ENCODE peak calls at places on chromosomes 16 and 17, in four cellular contexts. One of them, this sample, is unnamed. For H3K36me3, the result is how much of the 10 kb centered on the place peaks cover.

GRCh38 chr16:85055503-85056210 is 28.1 kb downstream of the KIAA0513 start:
- DNase-seq in BJ: no peak
- DNase-seq in left lung: peak
- DNase-seq in PC-3: peak
- DNase-seq in this sample: no peak

GRCh38 chr16:12625068-12625467 is 178.6 kb downstream of the CPPED1 start:
- DNase-seq in PC-3: no peak
- DNase-seq in BJ: no peak
- DNase-seq in left lung: no peak
- DNase-seq in this sample: no peak

GRCh38 chr17:66460558-66460957 is 158.1 kb downstream of the PRKCA start:
- DNase-seq in left lung: no peak
- DNase-seq in PC-3: no peak
- DNase-seq in BJ: no peak
- DNase-seq in this sample: no peak

GRCh38 chr17:45575126-45575885 is 84.8 kb upstream of the PLEKHM1 start:
- DNase-seq in PC-3: no peak
- DNase-seq in left lung: no peak
- DNase-seq in BJ: no peak
- DNase-seq in this sample: no peak

GRCh38 chr16:69187891-69188451 is 1.0 kb downstream of the SNTB2 start:
- DNase-seq in PC-3: peak
- DNase-seq in left lung: no peak
- DNase-seq in BJ: no peak
- DNase-seq in this sample: no peak

GRCh38 chr16:769934-770333 is 9.4 kb downstream of the MSLN start:
- DNase-seq in PC-3: no peak
- DNase-seq in left lung: no peak
- DNase-seq in BJ: no peak
- DNase-seq in this sample: no peak

GRCh38 chr17:27977751-27978688 is 64.5 kb upstream of the NLK start:
- DNase-seq in BJ: no peak
- DNase-seq in PC-3: no peak
- DNase-seq in left lung: no peak
- DNase-seq in this sample: no peak

GRCh38 chr16:30923554-30924085 is at the start of gene FBXL19:
- DNase-seq in BJ: no peak
- DNase-seq in left lung: peak
- DNase-seq in PC-3: no peak
- DNase-seq in this sample: no peak

GRCh38 chr16:47528431-47528830 is 67.3 kb downstream of the PHKB start:
- DNase-seq in left lung: no peak
- DNase-seq in BJ: no peak
- DNase-seq in PC-3: no peak
- DNase-seq in this sample: no peak

GRCh38 chr17:32769846-32770245 is 107.1 kb downstream of the MYO1D start:
- DNase-seq in PC-3: peak
- DNase-seq in BJ: no peak
- DNase-seq in left lung: no peak
- DNase-seq in this sample: no peak

GRCh38 chr17:32777436-32777835 is 99.5 kb downstream of the MYO1D start:
- DNase-seq in BJ: no peak
- DNase-seq in PC-3: peak
- DNase-seq in left lung: peak
- DNase-seq in this sample: no peak

GRCh38 chr17:32774286-32775084 is 102.4 kb downstream of the MYO1D start:
- DNase-seq in BJ: no peak
- DNase-seq in left lung: no peak
- DNase-seq in PC-3: no peak
- DNase-seq in this sample: no peak

GRCh38 chr17:32771396-32771795 is 105.5 kb downstream of the MYO1D start:
- DNase-seq in left lung: no peak
- DNase-seq in PC-3: peak
- DNase-seq in BJ: no peak
- DNase-seq in this sample: no peak

DNA sequence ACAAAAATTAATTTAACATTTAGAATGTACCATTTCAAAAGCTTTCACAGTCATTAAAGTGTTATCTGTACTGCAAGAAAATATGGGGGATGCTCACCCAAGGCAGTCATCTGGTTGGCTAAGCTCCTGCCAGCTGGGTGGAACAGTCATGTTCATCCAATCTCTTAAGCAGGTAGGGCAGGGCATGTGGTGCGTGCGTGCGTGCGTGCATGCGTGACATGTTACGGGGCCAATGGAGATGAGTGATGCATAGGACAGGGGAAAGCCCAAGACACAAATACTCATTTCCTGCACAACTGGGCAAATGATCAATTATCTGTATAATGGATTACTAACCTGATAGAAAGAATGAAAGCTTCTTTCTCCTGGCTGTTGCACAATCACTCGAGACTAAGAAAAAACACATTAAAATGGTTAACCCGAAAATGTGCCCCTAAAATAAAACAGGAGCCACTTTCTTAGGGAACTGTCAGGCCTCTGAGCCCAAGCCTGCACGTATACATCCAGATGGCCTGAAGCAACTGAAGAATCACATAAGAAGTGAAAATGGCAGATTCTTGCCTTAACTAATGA is 104.4 kb downstream of the MYO1D start:
- DNase-seq in BJ: no peak
- DNase-seq in PC-3: no peak
- DNase-seq in left lung: no peak
- DNase-seq in this sample: peak
- H3K4me3 ChIP-seq in BJ: no peak
- H3K4me3 ChIP-seq in PC-3: no peak
- H3K4me3 ChIP-seq in left lung: no peak
- H3K4me3 ChIP-seq in this sample: no peak

DNA sequence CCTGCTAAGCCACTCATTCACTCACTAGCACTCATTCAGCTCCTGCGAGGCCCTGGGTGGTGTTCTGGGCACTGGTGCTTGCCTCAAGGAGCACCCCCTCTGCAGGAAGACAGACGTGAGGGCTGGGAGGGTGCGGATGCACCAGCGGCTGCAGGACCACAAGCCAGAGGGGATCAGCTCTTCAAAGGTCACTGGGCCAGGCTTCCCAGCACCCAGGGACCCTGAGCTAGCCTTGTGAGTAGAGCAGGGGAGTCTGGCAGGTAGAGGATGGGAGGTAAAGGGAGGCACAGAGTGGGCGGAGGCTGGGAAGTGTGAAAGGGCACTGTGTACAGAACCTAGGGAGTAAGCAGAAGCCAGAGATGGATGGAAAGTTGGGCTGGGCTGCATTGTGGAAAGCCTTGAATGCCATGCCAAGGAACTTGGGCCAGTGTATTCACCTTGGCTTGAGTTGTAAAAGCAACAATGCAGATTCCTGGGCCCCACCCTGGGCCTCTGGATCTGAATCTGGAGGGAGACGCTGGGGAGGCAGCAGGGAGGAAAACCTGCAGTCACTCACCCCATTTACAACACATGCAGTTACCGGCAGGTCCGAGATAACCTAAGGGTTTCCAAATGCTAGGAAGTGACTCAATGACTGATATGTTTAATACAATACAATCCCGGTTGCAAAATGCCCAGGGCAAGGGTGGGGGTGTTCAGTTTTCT is 1.7 kb downstream of the IL4R start:
- DNase-seq in left lung: peak
- DNase-seq in PC-3: peak
- DNase-seq in BJ: no peak
- DNase-seq in this sample: no peak
- TF ChIP-seq CTCF in left lung: no peak
- TF ChIP-seq CTCF in PC-3: no peak
- TF ChIP-seq CTCF in BJ: no peak
- TF ChIP-seq CTCF in this sample: peak

GRCh38 chr17:58002558-58002957 is 4.5 kb downstream of the SRSF1 start:
- DNase-seq in BJ: no peak
- DNase-seq in PC-3: no peak
- DNase-seq in left lung: no peak
- DNase-seq in this sample: no peak
- H3K36me3 ChIP-seq in BJ: under half
- H3K36me3 ChIP-seq in PC-3: half or more
- H3K36me3 ChIP-seq in left lung: half or more
- H3K36me3 ChIP-seq in this sample: under half

GRCh38 chr17:9003355-9004131 is 17.8 kb upstream of the NTN1 start:
- DNase-seq in left lung: no peak
- DNase-seq in PC-3: no peak
- DNase-seq in BJ: no peak
- DNase-seq in this sample: no peak
- H3K4me3 ChIP-seq in left lung: peak
- H3K4me3 ChIP-seq in PC-3: no peak
- H3K4me3 ChIP-seq in BJ: no peak
- H3K4me3 ChIP-seq in this sample: no peak

DNA sequence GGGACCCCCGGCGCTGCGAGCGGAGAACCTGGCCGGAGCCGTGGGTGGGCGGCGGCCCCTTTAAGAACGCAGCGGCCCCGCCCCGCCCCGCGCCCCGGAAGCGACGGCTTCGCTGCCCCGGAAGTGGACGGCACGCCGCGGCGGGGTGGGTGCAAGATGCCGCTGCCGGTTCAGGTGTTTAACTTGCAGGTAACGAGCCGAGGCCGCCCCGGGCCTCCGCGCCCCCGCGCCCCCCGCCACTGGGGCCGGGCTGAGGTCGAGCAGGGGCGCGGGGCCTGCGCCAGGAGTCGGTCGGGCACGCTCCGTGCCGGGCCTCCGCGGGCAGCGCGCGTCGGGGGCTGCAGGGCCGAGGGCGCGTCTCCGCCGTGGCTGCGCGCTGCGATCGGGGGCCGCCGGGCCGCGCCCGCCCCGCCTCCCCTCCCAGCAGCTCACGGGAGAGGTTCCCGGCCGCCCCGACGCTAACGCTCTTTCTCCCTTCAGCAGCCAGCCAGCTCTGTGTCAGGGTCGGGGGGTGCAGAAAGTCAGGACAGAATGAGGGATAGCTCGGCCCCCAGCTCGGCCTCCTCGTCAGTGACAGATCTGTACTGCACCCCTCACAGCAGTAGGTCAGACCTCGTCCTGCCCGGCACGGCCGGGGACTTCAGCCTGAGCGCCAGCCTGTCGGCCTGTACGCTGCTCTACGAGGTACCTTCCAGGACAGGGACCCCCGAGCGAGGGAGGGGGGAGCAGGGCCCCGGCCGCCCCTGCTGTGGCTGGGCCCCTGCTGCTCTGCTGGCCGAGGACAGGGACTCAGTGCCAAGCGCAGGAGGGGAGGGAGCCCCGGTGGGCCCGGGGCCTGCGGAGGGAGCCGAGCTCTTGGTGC is at the start of the genes GPS1 and RFNG:
- DNase-seq in left lung: peak
- DNase-seq in BJ: no peak
- DNase-seq in PC-3: peak
- DNase-seq in this sample: peak
- TF ChIP-seq CTCF in left lung: no peak
- TF ChIP-seq CTCF in BJ: no peak
- TF ChIP-seq CTCF in PC-3: no peak
- TF ChIP-seq CTCF in this sample: no peak

GRCh38 chr17:81700353-81701287 is 2.5 kb upstream of the MRPL12 start:
- DNase-seq in BJ: no peak
- DNase-seq in PC-3: no peak
- DNase-seq in left lung: no peak
- DNase-seq in this sample: no peak

GRCh38 chr17:81694810-81695209 is 8.4 kb upstream of the MRPL12 start:
- DNase-seq in PC-3: no peak
- DNase-seq in BJ: no peak
- DNase-seq in left lung: no peak
- DNase-seq in this sample: no peak

GRCh38 chr17:81696218-81696941 is 6.8 kb upstream of the MRPL12 start:
- DNase-seq in BJ: no peak
- DNase-seq in PC-3: no peak
- DNase-seq in left lung: peak
- DNase-seq in this sample: no peak

GRCh38 chr17:81695801-81696200 is 7.4 kb upstream of the MRPL12 start:
- DNase-seq in BJ: no peak
- DNase-seq in left lung: no peak
- DNase-seq in PC-3: no peak
- DNase-seq in this sample: no peak

DNA sequence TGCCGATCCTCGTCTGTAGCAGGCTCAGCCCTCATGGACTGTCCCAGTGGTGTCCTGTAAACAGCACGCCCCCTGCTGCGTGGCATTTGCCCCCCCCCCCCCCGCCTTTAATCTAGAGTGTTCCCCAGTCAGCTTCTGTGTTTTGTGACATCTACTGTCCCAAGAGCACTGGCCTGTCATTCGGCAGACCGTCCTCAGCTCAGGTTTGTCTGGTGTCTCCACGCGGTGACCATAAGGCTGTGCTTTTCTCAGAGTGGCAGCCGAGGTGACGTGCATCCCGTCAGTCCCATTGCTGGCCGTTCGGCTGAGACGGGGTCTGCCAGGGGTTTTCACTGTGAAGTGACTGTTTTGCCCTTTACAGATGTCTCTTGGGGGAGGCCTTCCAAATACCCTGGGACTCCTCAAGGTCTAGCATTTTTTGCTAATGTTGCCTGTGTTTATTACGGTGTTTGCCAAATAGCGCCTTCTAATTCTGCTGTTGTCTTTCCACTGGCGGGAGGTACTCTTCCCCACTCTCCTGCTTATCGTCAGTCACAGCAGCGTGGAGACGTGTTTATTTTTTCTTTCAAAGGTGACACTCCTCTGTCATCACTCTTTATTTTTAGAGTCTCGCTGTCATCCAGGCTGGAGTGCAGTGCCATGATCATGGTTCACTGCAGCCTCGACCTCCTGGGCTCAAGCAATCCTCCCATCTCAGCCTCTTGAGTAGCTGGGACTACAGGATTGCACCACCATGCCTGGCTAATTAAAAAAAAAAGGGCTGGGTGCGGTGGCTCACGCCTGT is 5.7 kb upstream of the MRPL12 start:
- DNase-seq in BJ: no peak
- DNase-seq in left lung: no peak
- DNase-seq in PC-3: no peak
- DNase-seq in this sample: no peak
- H3K36me3 ChIP-seq in BJ: under half
- H3K36me3 ChIP-seq in left lung: half or more
- H3K36me3 ChIP-seq in PC-3: half or more
- H3K36me3 ChIP-seq in this sample: under half